ENCODE peak calls at places on chromosomes 5 and 9, in five cellular contexts. B is IMR-90, A is upper lobe of left lung, H is lower leg skin, G is heart left ventricle. V is an unnamed sample.

GRCh38 chr5:136040746-136041415 is 12.1 kb downstream of the TGFBI start:
- DNase-seq in A (no peak), B (no peak), H (no peak), G (no peak), V (no peak)

GRCh38 chr5:14008819-14009311 is 64.4 kb upstream of the DNAH5 start:
- DNase-seq in H (no peak), G (no peak), A (peak; percentile 71), B (peak; percentile 85), V (no peak)

GRCh38 chr5:77419644-77420582 is 72.2 kb downstream of the WDR41 start:
- DNase-seq in H (no peak), A (no peak), B (no peak), G (no peak), V (no peak)

GRCh38 chr5:116573279-116573616 is 1.4 kb downstream of the SEMA6A start:
- DNase-seq in B (no peak), G (peak; percentile 29), H (peak; percentile 89), A (no peak), V (no peak)

GRCh38 chr5:141876628-141877477 is 1.4 kb downstream of the PCDH1 start:
- DNase-seq in B (no peak), G (no peak), H (peak; percentile 88), A (no peak), V (no peak)

GRCh38 chr5:179224741-179225140 is 120.5 kb downstream of the ADAMTS2 start:
- DNase-seq in A (peak; percentile 6), H (peak; percentile 40), G (no peak), B (no peak), V (no peak)

GRCh38 chr5:15757103-15757502 is 257.1 kb downstream of the FBXL7 start:
- DNase-seq in B (peak; percentile 64), G (no peak), A (no peak), H (no peak), V (no peak)

GRCh38 chr5:52987711-52988329 is 1.3 kb upstream of the ITGA2 start:
- DNase-seq in A (no peak), B (peak; percentile 68), H (no peak), G (no peak), V (no peak)

GRCh38 chr5:17127743-17128231 is 89.6 kb upstream of the BASP1 start:
- DNase-seq in A (no peak), G (no peak), H (no peak), B (peak; percentile 92), V (no peak)

GRCh38 chr5:123089572-123089970 is 530 bp downstream of the PRDM6 start:
- DNase-seq in H (no peak), B (peak; percentile 52), A (no peak), G (no peak), V (no peak)

GRCh38 chr5:123947797-123948196 is 435.8 kb downstream of the CSNK1G3 start:
- DNase-seq in A (no peak), B (no peak), G (no peak), H (no peak), V (no peak)

GRCh38 chr5:82058710-82059109 is 86.9 kb downstream of the ATG10 start:
- DNase-seq in A (no peak), G (no peak), H (no peak), B (peak; percentile 18), V (no peak)

GRCh38 chr5:62327627-62328026 is 21.6 kb downstream of the KIF2A start:
- DNase-seq in G (no peak), B (no peak), H (no peak), A (no peak), V (no peak)

GRCh38 chr5:133556551-133556950 is 55.8 kb downstream of the FSTL4 start:
- DNase-seq in H (no peak), A (no peak), B (no peak), G (no peak), V (no peak)

GRCh38 chr5:36657563-36657995 is 51.2 kb downstream of the SLC1A3 start:
- DNase-seq in A (peak; percentile 78), B (peak; percentile 99), G (peak; percentile 72), H (peak; percentile 88), V (peak; percentile 85)

DNA sequence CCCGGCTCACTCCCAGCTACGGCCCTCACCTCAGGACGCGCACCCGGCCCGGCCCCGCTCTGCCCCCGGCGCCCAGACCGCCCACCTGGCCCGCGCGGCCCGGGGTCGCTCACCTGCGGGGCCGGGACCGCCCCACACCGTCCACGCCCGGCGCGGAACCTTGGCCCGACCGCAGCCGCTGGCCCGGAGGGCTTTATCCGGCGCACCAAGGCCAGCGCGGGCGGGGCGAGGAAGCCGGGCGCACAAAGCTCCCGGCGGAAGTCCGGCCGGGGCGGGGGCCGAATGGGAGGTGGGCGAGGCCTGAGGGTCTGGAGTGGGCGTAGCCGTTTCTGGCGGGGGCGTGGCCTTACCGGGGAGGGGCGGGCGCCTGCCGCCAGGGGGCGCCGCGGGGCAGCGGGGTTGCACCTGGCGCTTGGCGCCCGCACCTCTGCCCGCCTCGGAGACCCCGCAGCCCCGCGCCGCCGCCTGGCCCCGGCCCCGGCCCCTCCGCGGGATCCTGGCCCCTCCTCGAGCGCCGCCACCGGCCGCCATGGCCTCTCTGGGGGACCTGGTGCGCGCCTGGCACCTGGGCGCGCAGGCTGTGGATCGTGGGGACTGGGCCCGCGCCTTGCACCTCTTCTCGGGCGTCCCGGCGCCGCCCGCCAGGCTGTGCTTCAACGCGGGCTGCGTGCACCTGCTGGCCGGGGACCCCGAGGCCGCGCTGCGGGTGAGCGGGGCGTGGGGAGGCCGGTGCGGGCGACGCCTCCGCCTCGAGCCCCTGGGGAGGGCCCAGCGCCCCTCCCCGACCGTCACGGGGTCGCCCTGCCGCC is at the start of the genes EXD3 and NOXA1:
- DNase-seq in B (peak; percentile 88), H (peak; percentile 98), A (peak; percentile 95), G (peak; percentile 94), V (peak; percentile 85)
- TF ChIP-seq POLR2A in B (no peak), H (no peak), A (no peak), G (no peak), V (peak; percentile 66)

GRCh38 chr9:124180557-124180956 is 77.2 kb upstream of the NEK6 start:
- DNase-seq in B (peak; percentile 45), H (no peak), A (peak; percentile 47), G (no peak), V (peak; percentile 21)
- TF ChIP-seq CTCF in B (no peak), H (no peak), A (no peak), G (no peak), V (no peak)

DNA sequence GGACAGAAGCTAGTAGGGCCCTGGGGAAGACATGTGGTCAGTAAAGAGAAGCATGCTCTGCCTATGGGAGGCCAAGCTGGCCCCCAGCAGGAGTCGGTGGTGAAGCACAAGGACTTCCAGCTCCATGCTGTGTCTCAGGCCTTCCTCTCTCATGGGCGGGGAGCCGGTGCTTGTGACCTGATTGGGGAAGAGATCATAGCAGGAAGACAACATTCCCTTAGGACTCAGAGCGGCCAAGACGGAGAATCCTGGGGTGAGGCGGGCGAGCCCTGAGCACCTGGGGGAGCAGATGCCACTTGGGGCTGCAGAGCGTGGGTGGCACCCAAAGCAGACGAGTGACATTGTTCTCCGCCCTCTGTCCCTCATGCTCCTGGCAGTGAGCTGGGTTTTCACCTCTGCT is 33.3 kb upstream of the CNOT6 start:
- DNase-seq in A (no peak), H (peak; percentile 43), G (no peak), B (no peak), V (no peak)
- H3K4me3 ChIP-seq in A (no peak overlapping the region), H (no peak overlapping the region), G (no peak overlapping the region), B (no peak overlapping the region), V (no peak overlapping the region)

GRCh38 chr9:127186799-127187198 is 64.4 kb upstream of the ANGPTL2 start:
- DNase-seq in A (no peak), H (no peak), G (no peak), B (no peak), V (no peak)

GRCh38 chr9:127184641-127185040 is 62.2 kb upstream of the ANGPTL2 start:
- DNase-seq in A (no peak), H (no peak), B (no peak), G (no peak), V (no peak)

GRCh38 chr9:127185181-127185580 is 62.7 kb upstream of the ANGPTL2 start:
- DNase-seq in B (no peak), G (no peak), H (no peak), A (no peak), V (peak; percentile 5)

GRCh38 chr9:127187231-127187956 is 65.0 kb upstream of the ANGPTL2 start:
- DNase-seq in A (peak; percentile 37), G (peak; percentile 62), B (peak; percentile 99), H (peak; percentile 91), V (peak; percentile 84)

GRCh38 chr9:127185931-127186781 is 63.7 kb upstream of the ANGPTL2 start:
- DNase-seq in H (peak; percentile 96), G (peak; percentile 90), A (peak; percentile 49), B (peak; percentile 84), V (peak; percentile 53)
- TF ChIP-seq POLR2A in H (no peak), G (no peak), A (no peak), B (no peak), V (no peak)

GRCh38 chr9:16133556-16134227 is 580.8 kb downstream of the CCDC171 start:
- DNase-seq in A (peak; percentile 37), B (peak; percentile 48), H (no peak), G (no peak), V (peak; percentile 21)

GRCh38 chr9:16134351-16134750 is 581.5 kb downstream of the CCDC171 start:
- DNase-seq in H (no peak), A (no peak), G (no peak), B (no peak), V (no peak)

GRCh38 chr9:16132513-16132912 is 579.7 kb downstream of the CCDC171 start:
- DNase-seq in G (no peak), H (no peak), B (peak; percentile 47), A (no peak), V (no peak)

GRCh38 chr9:16133032-16133431 is 580.2 kb downstream of the CCDC171 start:
- DNase-seq in G (no peak), A (no peak), H (no peak), B (no peak), V (no peak)

DNA sequence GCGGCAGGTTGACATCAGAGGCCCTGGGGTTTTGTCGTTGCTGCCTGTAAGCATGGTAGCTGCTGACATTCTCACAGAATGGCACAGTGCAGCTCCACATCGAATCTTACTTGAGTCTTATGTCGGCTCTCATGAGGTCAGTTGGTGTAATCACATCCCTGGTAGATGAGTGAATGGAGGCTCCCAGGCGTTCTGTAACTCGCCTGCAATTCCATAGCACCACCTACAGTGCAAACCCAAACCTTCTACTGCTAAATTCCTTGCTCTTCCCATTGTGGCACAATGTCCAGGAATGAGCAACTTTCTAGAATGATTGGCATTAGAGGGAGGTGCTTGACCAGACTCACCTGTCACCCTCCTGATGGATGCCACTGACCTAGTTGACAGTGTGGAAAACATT is 578.4 kb downstream of the CCDC171 start:
- DNase-seq in A (no peak), H (no peak), B (peak; percentile 67), G (no peak), V (no peak)
- TF ChIP-seq CTCF in A (no peak), H (no peak), B (peak; percentile 53), G (no peak), V (no peak)

GRCh38 chr9:121206516-121207370 is 5.1 kb upstream of the RAB14 start:
- DNase-seq in B (peak; percentile 25), A (no peak), H (no peak), G (no peak), V (no peak)
- H3K4me3 ChIP-seq in B (no peak overlapping the region), A (no peak overlapping the region), H (no peak overlapping the region), G (no peak overlapping the region), V (no peak overlapping the region)